ENCODE peak calls at places on chromosomes 6 and 20, in six cellular contexts. J is MM.1S, Z is GM23338, O is neural progenitor cell, L is PC-3, H is GM23248. W is an unnamed sample.

GRCh38 chr20:57619053-57619831 is 984 bp downstream of the ZBP1 start:
- DNase-seq in J (peak), Z (no peak), O (no peak), L (no peak), H (no peak), W (peak)

GRCh38 chr20:24341781-24342180 is 127.6 kb upstream of the SYNDIG1 start:
- DNase-seq in J (no peak), Z (no peak), O (no peak), L (no peak), H (no peak), W (no peak)

GRCh38 chr6:33207569-33208088 is 671 bp upstream of the RING1 start:
- DNase-seq in J (no peak), Z (peak), O (peak), L (peak), H (peak), W (peak)

GRCh38 chr6:65182681-65183080 is 524.3 kb downstream of the EYS start:
- DNase-seq in J (no peak), Z (no peak), O (no peak), L (peak), H (no peak), W (no peak)

GRCh38 chr6:16043171-16044142 is 85.4 kb upstream of the MYLIP start:
- DNase-seq in J (no peak), Z (no peak), O (no peak), L (no peak), H (no peak), W (no peak)

GRCh38 chr20:57195023-57195758 is 71.2 kb downstream of the BMP7 start:
- DNase-seq in J (no peak), Z (no peak), O (no peak), L (no peak), H (peak), W (no peak)

GRCh38 chr6:150755524-150755923 is 110.0 kb upstream of the MTHFD1L start:
- DNase-seq in J (no peak), Z (no peak), O (no peak), L (no peak), H (no peak), W (no peak)

GRCh38 chr6:38034269-38034914 is 214.9 kb downstream of the ZFAND3 start:
- DNase-seq in J (peak), Z (peak), O (peak), L (peak), H (peak), W (peak)

GRCh38 chr6:101722991-101723579 is 329.6 kb downstream of the GRIK2 start:
- DNase-seq in J (no peak), Z (no peak), O (no peak), L (peak), H (peak), W (no peak)

GRCh38 chr20:47764154-47764734 is 21.0 kb downstream of the SULF2 start:
- DNase-seq in J (no peak), Z (no peak), O (no peak), L (peak), H (peak), W (peak)

GRCh38 chr6:10310826-10311225 is 104.0 kb downstream of the TFAP2A start:
- DNase-seq in J (no peak), Z (no peak), O (no peak), L (no peak), H (no peak), W (no peak)

GRCh38 chr6:47484616-47485015 is 7.0 kb downstream of the CD2AP start:
- DNase-seq in J (no peak), Z (no peak), O (no peak), L (peak), H (peak), W (no peak)

GRCh38 chr6:71035871-71036270 is 79.0 kb upstream of the B3GAT2 start:
- DNase-seq in J (no peak), Z (no peak), O (no peak), L (no peak), H (no peak), W (no peak)

GRCh38 chr6:71038966-71039365 is 82.1 kb upstream of the B3GAT2 start:
- DNase-seq in J (no peak), Z (no peak), O (no peak), L (no peak), H (no peak), W (no peak)

GRCh38 chr6:71031912-71032311 is 75.1 kb upstream of the B3GAT2 start:
- DNase-seq in J (no peak), Z (no peak), O (no peak), L (no peak), H (no peak), W (no peak)

GRCh38 chr6:71040043-71040442 is 83.2 kb upstream of the B3GAT2 start:
- DNase-seq in J (no peak), Z (no peak), O (peak), L (no peak), H (no peak), W (no peak)

GRCh38 chr6:71034578-71034977 is 77.7 kb upstream of the B3GAT2 start:
- DNase-seq in J (no peak), Z (no peak), O (no peak), L (no peak), H (no peak), W (no peak)
- TF ChIP-seq EZH2phosphoT487 in J (no peak), Z (no peak), O (no peak), L (no peak), H (no peak), W (no peak)

DNA sequence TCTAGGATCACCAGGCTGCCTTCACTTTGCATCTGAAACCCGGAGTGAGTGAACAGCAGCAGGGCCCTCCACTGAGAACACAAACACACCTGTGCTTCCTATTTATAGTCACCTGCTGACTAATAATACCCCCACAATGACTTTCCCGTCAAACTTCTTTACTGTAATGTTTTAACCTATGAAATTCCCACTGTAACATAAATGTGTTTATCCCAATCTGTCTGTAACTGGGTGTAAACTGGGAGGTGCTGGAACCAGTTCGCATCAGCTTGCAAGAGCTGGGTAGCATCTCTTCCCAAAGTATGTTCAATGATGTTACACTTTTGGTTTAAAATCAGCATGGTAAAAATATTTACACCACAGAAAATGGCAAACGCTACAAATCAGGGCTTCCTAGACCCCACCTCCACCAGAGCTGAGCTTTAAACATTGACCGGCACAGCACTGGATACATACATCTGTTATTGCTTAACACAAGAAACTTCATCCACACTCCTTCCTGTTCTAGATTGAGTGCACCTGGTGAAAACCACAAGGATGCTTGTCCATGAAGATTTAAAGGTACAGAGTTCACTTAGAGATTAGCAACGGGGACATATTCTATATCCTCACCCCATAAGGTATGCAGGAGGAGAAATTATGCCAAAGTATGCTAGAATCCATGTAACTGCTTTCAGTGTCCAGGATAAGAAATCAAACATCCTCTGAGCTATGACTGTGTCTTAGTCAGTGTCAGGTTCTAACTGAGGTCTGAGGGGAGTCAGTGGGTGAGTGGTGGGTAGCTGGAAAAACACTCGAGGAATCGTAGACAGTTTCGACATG is 79.0 kb downstream of the ALDH8A1 start:
- DNase-seq in J (peak), Z (no peak), O (no peak), L (no peak), H (no peak), W (peak)
- H2AFZ ChIP-seq in J (peak), Z (no peak), O (no peak), L (no peak), H (no peak), W (peak)

GRCh38 chr6:144008501-144009245 is 614 bp upstream of the PLAGL1 start:
- DNase-seq in J (no peak), Z (peak), O (peak), L (peak), H (peak), W (no peak)
- H3K4me3 ChIP-seq in J (no peak), Z (peak), O (peak), L (peak), H (peak), W (no peak)

DNA sequence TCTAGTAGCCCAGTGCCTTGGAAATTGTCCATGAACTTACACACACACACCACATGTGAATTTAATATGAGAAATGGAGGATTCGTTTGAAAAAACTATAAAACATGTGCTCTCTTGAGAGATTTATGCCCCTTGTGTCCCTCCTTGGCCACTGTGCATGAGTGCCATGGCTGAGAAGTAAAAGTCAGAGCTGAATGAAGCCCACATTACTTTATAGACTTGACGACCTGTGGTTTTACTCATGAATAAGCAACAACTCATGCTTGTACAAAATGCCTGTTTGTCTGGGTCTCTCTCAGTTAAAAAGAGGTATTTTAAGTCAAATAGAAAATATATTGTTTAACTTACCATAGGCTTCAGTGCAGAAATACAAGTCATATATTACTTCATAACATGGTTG is 102.7 kb downstream of the KCNQ5 start:
- DNase-seq in J (no peak), Z (no peak), O (no peak), L (no peak), H (peak), W (peak)
- TF ChIP-seq EZH2phosphoT487 in J (no peak), Z (no peak), O (no peak), L (no peak), H (no peak), W (no peak)

GRCh38 chr20:63956664-63957003 is 418 bp upstream of the UCKL1 start:
- DNase-seq in J (no peak), Z (no peak), O (no peak), L (peak), H (no peak), W (no peak)
- H2AFZ ChIP-seq in J (peak), Z (no peak), O (no peak), L (peak), H (peak), W (peak)

DNA sequence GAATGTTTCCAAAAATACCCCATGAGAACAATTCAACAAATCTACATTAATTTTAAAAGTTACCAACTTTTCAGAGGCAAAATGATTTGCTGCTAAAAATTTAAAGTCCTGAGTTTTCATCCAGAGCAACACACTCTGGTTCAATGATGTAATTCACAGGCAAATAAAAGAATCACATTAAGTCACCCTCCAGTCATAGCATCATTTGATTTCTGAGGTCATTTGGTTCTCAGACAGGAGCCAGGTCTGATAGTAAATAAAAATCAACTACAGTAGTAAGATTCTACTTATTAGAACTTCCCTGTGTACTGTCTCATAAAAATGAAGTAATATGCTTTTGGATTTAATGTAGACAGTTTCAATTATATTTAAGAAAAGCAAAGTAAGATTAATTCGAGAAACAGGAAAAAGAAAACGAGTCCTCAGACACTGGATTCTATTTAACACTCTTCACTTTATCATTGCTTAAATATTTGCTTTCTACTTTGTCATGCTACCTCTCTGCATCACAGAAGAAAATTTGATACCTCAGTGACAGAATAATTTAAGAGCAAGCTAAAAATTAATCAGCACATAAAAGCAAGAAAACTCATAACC is 25.8 kb downstream of the MAP7 start:
- DNase-seq in J (no peak), Z (no peak), O (no peak), L (no peak), H (peak), W (no peak)
- H3K4me3 ChIP-seq in J (no peak), Z (no peak), O (no peak), L (no peak), H (no peak), W (no peak)

GRCh38 chr6:138290563-138290962 is 72.3 kb upstream of the PBOV1 start:
- DNase-seq in J (no peak), Z (no peak), O (no peak), L (no peak), H (no peak), W (no peak)
- TF ChIP-seq EZH2phosphoT487 in J (no peak), Z (no peak), O (no peak), L (no peak), H (no peak), W (no peak)